ENCODE peak calls at places on chromosomes 12 and 14, in six cellular contexts. J, E, Z, D, P and X are unnamed samples.

GRCh38 chr12:54390668-54391551 is 6.4 kb upstream of the ZNF385A start:
- DNase-seq in P (peak; percentile 86), J (peak; percentile 81), D (peak; percentile 60), Z (no peak), E (peak; percentile 76), X (no peak)

GRCh38 chr12:102421801-102422583 is 58.4 kb downstream of the IGF1 start:
- DNase-seq in Z (no peak), E (no peak), P (no peak), J (no peak), D (no peak), X (no peak)

GRCh38 chr12:19572920-19573558 is 133.7 kb downstream of the AEBP2 start:
- DNase-seq in E (peak; percentile 80), Z (peak; percentile 16), J (peak; percentile 46), D (no peak), P (peak; percentile 88), X (no peak)

GRCh38 chr14:99698642-99699041 is 14.5 kb downstream of the CYP46A1 start:
- DNase-seq in Z (no peak), P (no peak), D (no peak), J (no peak), E (no peak), X (no peak)

GRCh38 chr12:24482882-24483604 is 465.9 kb downstream of the BCAT1 start:
- DNase-seq in P (no peak), E (no peak), D (no peak), J (no peak), Z (no peak), X (no peak)

GRCh38 chr14:91175802-91176201 is 61.9 kb downstream of the DGLUCY start:
- DNase-seq in D (no peak), Z (no peak), E (no peak), P (no peak), J (no peak), X (no peak)

GRCh38 chr12:90055071-90055470 is 346.4 kb upstream of the ATP2B1 start:
- DNase-seq in J (no peak), D (no peak), P (no peak), Z (no peak), E (no peak), X (no peak)

GRCh38 chr14:56949828-56950227 is 139.5 kb upstream of the OTX2 start:
- DNase-seq in D (no peak), E (no peak), Z (no peak), P (no peak), J (no peak), X (no peak)

GRCh38 chr12:123104809-123105208 is 46.1 kb downstream of the PITPNM2 start:
- DNase-seq in D (no peak), J (no peak), E (no peak), Z (no peak), P (peak; percentile 51), X (no peak)

GRCh38 chr14:94907626-94908261 is 137.8 kb upstream of the GSC start:
- DNase-seq in P (no peak), J (no peak), D (no peak), Z (no peak), E (no peak), X (no peak)

GRCh38 chr12:31578632-31579031 is 12.3 kb downstream of the DENND5B start:
- DNase-seq in D (no peak), P (no peak), Z (no peak), J (no peak), E (no peak), X (no peak)

GRCh38 chr14:33914676-33915516 is 36.0 kb downstream of the EGLN3 start:
- DNase-seq in D (no peak), Z (peak; percentile 55), E (no peak), P (peak; percentile 95), J (no peak), X (peak; percentile 18)

GRCh38 chr14:20262642-20263128 is 23.6 kb downstream of the OR11H4 start:
- DNase-seq in E (no peak), D (no peak), P (peak; percentile 50), Z (peak; percentile 94), J (no peak), X (peak; percentile 79)

GRCh38 chr12:105427883-105428282 is 97.4 kb downstream of the C12orf75 start:
- DNase-seq in E (no peak), J (no peak), P (peak; percentile 30), D (no peak), Z (no peak), X (no peak)

GRCh38 chr12:65556676-65557424 is 267.4 kb upstream of the HMGA2 start:
- DNase-seq in J (peak; percentile 80), E (peak; percentile 54), P (peak; percentile 91), Z (peak; percentile 87), D (peak; percentile 25), X (peak; percentile 81)

GRCh38 chr14:21066882-21067502 is 3.1 kb upstream of the ARHGEF40 start:
- DNase-seq in J (no peak), P (peak; percentile 61), E (peak; percentile 17), D (no peak), Z (no peak), X (no peak)

GRCh38 chr12:25207883-25208282 is 12.8 kb downstream of the ETFRF1 start:
- DNase-seq in J (no peak), P (no peak), E (no peak), D (no peak), Z (no peak), X (no peak)

GRCh38 chr12:42605685-42606084 is 16.1 kb upstream of the PRICKLE1 start:
- DNase-seq in D (no peak), Z (no peak), E (no peak), J (no peak), P (peak; percentile 32), X (no peak)

GRCh38 chr12:81800298-81801148 is 41.4 kb upstream of the PPFIA2 start:
- DNase-seq in J (no peak), D (no peak), Z (no peak), P (peak; percentile 57), E (peak; percentile 33), X (no peak)

GRCh38 chr12:67827820-67828383 is 161.3 kb upstream of the IFNG-AS1 start:
- DNase-seq in E (no peak), D (peak; percentile 42), P (peak; percentile 78), Z (peak; percentile 96), J (peak; percentile 75), X (peak; percentile 87)

GRCh38 chr14:93033983-93034670 is 81.6 kb downstream of the ITPK1 start:
- DNase-seq in P (peak; percentile 41), Z (no peak), E (no peak), D (peak; percentile 7), J (peak; percentile 38), X (no peak)

GRCh38 chr12:151579-151978 is 62.4 kb downstream of the SLC6A12 start:
- DNase-seq in D (no peak), E (no peak), Z (no peak), P (no peak), J (no peak), X (no peak)

GRCh38 chr14:93733646-93734045 is 54.6 kb downstream of the PRIMA1 start:
- DNase-seq in P (no peak), J (no peak), Z (no peak), E (no peak), D (no peak), X (no peak)

GRCh38 chr12:42958271-42958674 is 368.7 kb upstream of the PRICKLE1 start:
- DNase-seq in D (no peak), E (no peak), P (no peak), J (no peak), Z (peak; percentile 16), X (no peak)

GRCh38 chr12:4386756-4387155 is 7.2 kb upstream of the FGF23 start:
- DNase-seq in J (no peak), P (no peak), D (no peak), Z (no peak), E (peak; percentile 89), X (no peak)

GRCh38 chr12:52235822-52236291 is 2.8 kb downstream of the KRT7 start:
- DNase-seq in E (no peak), Z (no peak), D (no peak), P (no peak), J (no peak), X (no peak)